ENCODE peak calls at places on chromosomes 11 and 22, in four cellular contexts. H, X, V and I are unnamed samples.

GRCh38 chr11:111327908-111328624 is 29.7 kb downstream of the POU2AF3 start:
- DNase-seq in H (peak; percentile 65), X (no peak), V (no peak), I (no peak)

GRCh38 chr11:128342511-128343133 is 244.7 kb downstream of the ETS1 start:
- DNase-seq in H (peak; percentile 52), X (peak; percentile 87), V (peak; percentile 67), I (peak; percentile 42)

GRCh38 chr11:126607374-126607773 is 251.9 kb downstream of the ST3GAL4 start:
- DNase-seq in H (peak; percentile 67), X (peak; percentile 89), V (no peak), I (peak; percentile 69)

GRCh38 chr11:81497202-81497804 is 1236.4 kb downstream of the FAM181B start:
- DNase-seq in H (peak; percentile 0), X (peak; percentile 6), V (peak; percentile 3), I (peak; percentile 11)

GRCh38 chr11:111936045-111936400 is 1.1 kb upstream of the DIXDC1 start:
- DNase-seq in H (no peak), X (no peak), V (no peak), I (no peak)

GRCh38 chr22:50625568-50626313 is 2.2 kb downstream of the ARSA start:
- DNase-seq in H (no peak), X (no peak), V (no peak), I (no peak)

GRCh38 chr11:111526501-111526900 is 11.9 kb downstream of the HOATZ start:
- DNase-seq in H (no peak), X (peak; percentile 85), V (peak; percentile 52), I (peak; percentile 67)

GRCh38 chr11:118938491-118939411 is 13.0 kb upstream of the BCL9L start:
- DNase-seq in H (peak; percentile 83), X (peak; percentile 27), V (no peak), I (no peak)

GRCh38 chr11:985848-986247 is 50.7 kb downstream of the MUC6 start:
- DNase-seq in H (no peak), X (no peak), V (no peak), I (no peak)

GRCh38 chr22:29225422-29226090 is 19.9 kb downstream of the EMID1 start:
- DNase-seq in H (no peak), X (peak; percentile 65), V (no peak), I (no peak)

GRCh38 chr11:746289-747175 is 732 bp upstream of the TALDO1 start:
- DNase-seq in H (no peak), X (peak; percentile 28), V (no peak), I (peak; percentile 57)

GRCh38 chr22:47693606-47694005 is 931.2 kb downstream of the TBC1D22A start:
- DNase-seq in H (no peak), X (no peak), V (no peak), I (no peak)

GRCh38 chr11:75523189-75523588 is 2.6 kb downstream of the GDPD5 start:
- DNase-seq in H (no peak), X (no peak), V (no peak), I (no peak)

GRCh38 chr11:117713676-117714075 is 83.3 kb downstream of the DSCAML1 start:
- DNase-seq in H (no peak), X (no peak), V (no peak), I (no peak)

GRCh38 chr11:19352736-19353110 is 112.0 kb upstream of the E2F8 start:
- DNase-seq in H (no peak), X (no peak), V (no peak), I (no peak)

GRCh38 chr11:70028147-70028855 is 49.8 kb upstream of the ANO1 start:
- DNase-seq in H (no peak), X (no peak), V (no peak), I (no peak)

GRCh38 chr11:125063429-125064043 is 431 bp downstream of the SLC37A2 start:
- DNase-seq in H (no peak), X (no peak), V (no peak), I (peak; percentile 49)

GRCh38 chr22:40414306-40414705 is 43.9 kb downstream of the SGSM3 start:
- DNase-seq in H (no peak), X (peak; percentile 47), V (no peak), I (no peak)

GRCh38 chr11:85889676-85890579 is 34.7 kb downstream of the CCDC83 start:
- DNase-seq in H (peak; percentile 40), X (peak; percentile 43), V (no peak), I (no peak)

GRCh38 chr11:73323464-73323863 is 15.4 kb downstream of the ARHGEF17 start:
- DNase-seq in H (no peak), X (peak; percentile 85), V (no peak), I (no peak)

GRCh38 chr11:95534809-95535208 is 254.8 kb downstream of the FAM76B start:
- DNase-seq in H (no peak), X (no peak), V (no peak), I (no peak)

GRCh38 chr11:23632293-23632692 is 772.0 kb upstream of the CCDC179 start:
- DNase-seq in H (no peak), X (no peak), V (no peak), I (no peak)
- TF ChIP-seq CTCF in H (no peak), X (no peak), V (no peak), I (no peak)

DNA sequence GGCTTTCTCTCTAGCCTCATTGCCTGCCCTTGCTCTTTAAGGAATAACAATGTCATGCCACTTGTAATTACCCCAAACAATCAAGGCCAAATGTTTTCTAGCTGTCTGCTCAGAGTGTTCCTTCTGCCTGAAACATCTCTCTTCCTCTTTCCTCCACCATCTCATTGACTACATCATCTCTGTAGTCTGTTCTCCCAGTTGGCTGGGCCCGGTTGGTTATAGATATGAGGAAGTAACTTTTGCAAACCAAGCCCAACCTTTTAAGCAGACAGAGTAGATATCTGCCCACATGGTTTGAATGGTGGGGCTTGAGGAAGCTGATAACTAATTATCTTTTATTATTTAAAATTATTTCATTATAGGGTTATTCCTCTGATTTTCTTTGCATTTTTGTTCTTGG is 104.5 kb downstream of the NTM start:
- DNase-seq in H (no peak), X (no peak), V (no peak), I (no peak)
- TF ChIP-seq CTCF in H (no peak), X (no peak), V (no peak), I (no peak)

DNA sequence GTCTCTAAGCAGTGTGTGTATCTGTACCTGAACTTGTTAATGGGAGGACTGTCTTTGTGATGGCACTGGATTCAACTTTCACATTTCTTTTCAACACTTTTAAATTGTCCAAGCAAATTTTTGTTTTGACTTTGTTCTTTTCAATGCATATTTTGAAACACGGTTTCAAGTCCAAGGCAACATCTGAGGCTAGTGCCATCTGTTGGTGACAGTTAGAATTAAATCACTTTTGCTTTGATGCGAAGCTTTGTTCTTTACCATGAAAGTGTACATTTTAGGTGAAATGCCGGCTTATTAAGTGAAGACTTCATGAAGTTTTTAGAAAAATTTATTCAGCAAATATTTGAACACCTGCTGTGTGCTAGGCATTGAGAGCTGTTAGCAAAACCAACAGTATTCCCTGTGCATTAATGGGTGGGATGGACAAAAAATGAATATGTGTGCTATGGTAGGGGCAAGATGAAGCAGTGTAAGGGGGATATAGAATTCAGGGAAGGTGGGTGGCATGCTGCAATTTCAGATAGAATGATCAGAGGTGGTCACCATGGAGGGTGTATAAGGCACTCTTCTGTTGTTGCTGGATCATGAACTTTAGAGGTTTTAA is 70.2 kb downstream of the DDX10 start:
- DNase-seq in H (no peak), X (peak; percentile 23), V (no peak), I (no peak)
- TF ChIP-seq CTCF in H (no peak), X (peak; percentile 39), V (peak; percentile 66), I (peak; percentile 39)

GRCh38 chr22:44731357-44731970 is 20.9 kb upstream of the ARHGAP8 start:
- DNase-seq in H (no peak), X (no peak), V (no peak), I (no peak)
- TF ChIP-seq CTCF in H (no peak), X (no peak), V (no peak), I (no peak)

GRCh38 chr11:65086809-65087208 is 2.8 kb downstream of the ZFPL1 start:
- DNase-seq in H (no peak), X (no peak), V (no peak), I (no peak)
- TF ChIP-seq CTCF in H (no peak), X (no peak), V (no peak), I (no peak)

DNA sequence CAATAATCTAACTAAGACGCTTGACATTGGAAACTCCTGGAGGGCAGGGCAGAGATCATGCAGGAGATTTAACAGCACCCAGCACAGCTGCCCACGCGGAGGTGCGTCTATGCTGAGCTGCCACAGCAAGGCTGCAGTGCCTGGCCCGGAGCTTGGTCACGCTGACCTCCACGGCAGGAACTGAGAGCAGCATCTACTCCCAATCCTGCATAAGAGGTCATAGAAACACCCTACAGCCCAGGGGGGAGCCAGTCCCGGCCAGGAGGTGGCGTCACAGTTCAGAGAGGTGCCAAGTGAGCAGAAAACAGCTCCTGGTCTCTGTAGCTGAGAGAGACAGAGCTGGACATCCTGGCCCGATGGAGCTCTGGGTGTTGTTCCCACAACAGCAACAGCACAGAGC is 121.1 kb upstream of the TMEM45B start:
- DNase-seq in H (peak; percentile 62), X (no peak), V (no peak), I (no peak)
- TF ChIP-seq CTCF in H (peak; percentile 28), X (no peak), V (peak; percentile 40), I (no peak)